ENCODE peak calls at places on chromosomes 13 and 19, in nine cellular contexts. K is Calu3; D is mucosa of descending colon; U is activated naive CD8-positive, alpha-beta T cell treated with anti-CD3 and anti-CD28 coated beads, Interleukin-2, amount 50 U/mL, for 24 hours; Y is stimulated activated CD8-positive, alpha-beta memory T cell treated with anti-CD3 and anti-CD28 coated beads, Interleukin-12 subunit alpha, Interleukin-12 subunit beta, amount 100 ng/mL, for 4 hours; L is stomach; F is NCI-H748 treated with DMSO at 0.1 percent for 48 hours; A is progenitor cell of endocrine pancreas; N is mucosa of gallbladder. W is an unnamed sample.
A peak's percentile ranks its signal among the peaks of the same experiment; 100 is the strongest.

GRCh38 chr19:38725469-38726283 is 18.6 kb downstream of the CAPN12 start:
- DNase-seq in Y (no peak), L (no peak), K (no peak), U (no peak), D (no peak), N (no peak), A (no peak), F (no peak), W (no peak)

GRCh38 chr19:8490395-8490760 is 12.1 kb downstream of the PRAM1 start:
- DNase-seq in K (no peak), N (no peak), A (no peak), U (no peak), Y (no peak), F (no peak), L (no peak), D (no peak), W (no peak)

GRCh38 chr19:11378319-11379189 is 4.1 kb downstream of the SWSAP1 start:
- DNase-seq in K (peak; percentile 45), D (peak; percentile 62), F (no peak), L (peak; percentile 62), U (peak; percentile 29), Y (no peak), A (peak; percentile 63), N (no peak), W (no peak)

GRCh38 chr13:70668293-70668692 is 560.0 kb upstream of the KLHL1 start:
- DNase-seq in D (no peak), Y (no peak), F (peak; percentile 23), L (no peak), K (peak; percentile 14), U (no peak), A (no peak), N (no peak), W (no peak)

GRCh38 chr13:94661396-94661795 is 50.9 kb downstream of the SOX21 start:
- DNase-seq in U (no peak), N (no peak), A (no peak), D (peak; percentile 2), L (no peak), Y (no peak), F (no peak), K (no peak), W (no peak)

GRCh38 chr19:2320057-2320456 is 8.3 kb downstream of the LSM7 start:
- DNase-seq in L (no peak), D (no peak), N (no peak), Y (no peak), U (no peak), K (no peak), A (no peak), F (no peak), W (no peak)

GRCh38 chr19:5046339-5047039 is 77.6 kb downstream of the KDM4B start:
- DNase-seq in U (no peak), F (peak; percentile 21), K (peak; percentile 63), D (peak; percentile 75), Y (no peak), A (no peak), N (peak; percentile 59), L (peak; percentile 83), W (peak; percentile 62)

GRCh38 chr13:48403929-48404328 is 9.0 kb downstream of the LPAR6 start:
- DNase-seq in N (no peak), A (no peak), Y (no peak), K (no peak), D (no peak), U (no peak), L (no peak), F (no peak), W (no peak)

GRCh38 chr19:50003254-50003788 is 21.9 kb downstream of the VRK3 start:
- DNase-seq in L (no peak), D (no peak), F (no peak), K (no peak), Y (no peak), A (no peak), U (no peak), N (no peak), W (no peak)

W was measured in psoas muscle.